ENCODE peak calls at places on chromosomes 13 and 19, in eight cellular contexts. S, E, R, Z, L, N, W and X are unnamed samples.
A peak's percentile ranks its signal among the peaks of the same experiment; 100 is the strongest.

GRCh38 chr13:46288570-46289259 is 77.0 kb downstream of the LRRC63 start:
- DNase-seq in S (peak; percentile 44), E (no peak), R (peak; percentile 44), Z (no peak), L (no peak), N (peak; percentile 17), W (no peak), X (peak; percentile 40)

GRCh38 chr19:5534787-5535586 is 32.8 kb downstream of the TINCR start:
- DNase-seq in S (no peak), E (no peak), R (no peak), Z (no peak), L (peak; percentile 7), N (no peak), W (no peak), X (no peak)

GRCh38 chr19:18223860-18224524 is 2.2 kb downstream of the PDE4C start:
- DNase-seq in S (peak; percentile 23), E (peak; percentile 51), R (no peak), Z (peak; percentile 70), L (no peak), N (no peak), W (no peak), X (peak; percentile 19)

GRCh38 chr19:15195381-15195964 is 5.3 kb downstream of the NOTCH3 start:
- DNase-seq in S (peak; percentile 66), E (no peak), R (no peak), Z (peak; percentile 72), L (peak; percentile 66), N (peak; percentile 15), W (no peak), X (peak; percentile 27)

GRCh38 chr13:51776179-51776578 is 27.8 kb downstream of the DHRS12 start:
- DNase-seq in S (no peak), E (no peak), R (no peak), Z (no peak), L (no peak), N (no peak), W (no peak), X (no peak)

GRCh38 chr19:5150902-5151741 is 182.2 kb downstream of the KDM4B start:
- DNase-seq in S (no peak), E (no peak), R (no peak), Z (peak; percentile 41), L (no peak), N (no peak), W (no peak), X (no peak)

GRCh38 chr13:67736646-67737420 is 506.7 kb upstream of the PCDH9 start:
- DNase-seq in S (no peak), E (no peak), R (no peak), Z (no peak), L (no peak), N (peak; percentile 12), W (no peak), X (peak; percentile 45)

GRCh38 chr19:30070970-30071632 is 129.1 kb downstream of the URI1 start:
- DNase-seq in S (no peak), E (peak; percentile 14), R (no peak), Z (peak; percentile 10), L (peak; percentile 71), N (peak; percentile 28), W (no peak), X (no peak)

GRCh38 chr13:106500450-106500849 is 35.0 kb downstream of the EFNB2 start:
- DNase-seq in S (no peak), E (no peak), R (no peak), Z (no peak), L (no peak), N (no peak), W (no peak), X (no peak)

GRCh38 chr13:31160857-31161582 is 684 bp downstream of the HSPH1 start:
- DNase-seq in S (peak; percentile 69), E (peak; percentile 50), R (peak; percentile 32), Z (peak; percentile 73), L (no peak), N (peak; percentile 8), W (peak; percentile 34), X (peak; percentile 81)

GRCh38 chr13:49956131-49956530 is 20.0 kb upstream of the SPRYD7 start:
- DNase-seq in S (no peak), E (no peak), R (no peak), Z (no peak), L (no peak), N (no peak), W (no peak), X (no peak)

GRCh38 chr13:78768950-78769349 is 110.0 kb upstream of the OBI1 start:
- DNase-seq in S (no peak), E (no peak), R (no peak), Z (no peak), L (no peak), N (no peak), W (no peak), X (no peak)

GRCh38 chr19:45100797-45101196 is 7.8 kb downstream of the PPP1R37 start:
- DNase-seq in S (peak; percentile 29), E (no peak), R (no peak), Z (no peak), L (no peak), N (no peak), W (no peak), X (peak; percentile 35)

GRCh38 chr13:95477187-95477586 is 75.3 kb upstream of the CLDN10 start:
- DNase-seq in S (no peak), E (no peak), R (no peak), Z (no peak), L (no peak), N (no peak), W (no peak), X (no peak)

GRCh38 chr13:105202384-105202783 is 1333.1 kb downstream of the EFNB2 start:
- DNase-seq in S (peak; percentile 32), E (no peak), R (no peak), Z (no peak), L (no peak), N (no peak), W (no peak), X (peak; percentile 74)

GRCh38 chr19:54608205-54608604 is 14.8 kb downstream of the LILRA1 start:
- DNase-seq in S (no peak), E (no peak), R (no peak), Z (no peak), L (no peak), N (no peak), W (no peak), X (no peak)

GRCh38 chr13:33367186-33367895 is 81.8 kb upstream of the STARD13 start:
- DNase-seq in S (no peak), E (no peak), R (no peak), Z (no peak), L (no peak), N (no peak), W (no peak), X (no peak)

GRCh38 chr19:35533201-35533821 is at the start of gene GAPDHS:
- DNase-seq in S (no peak), E (no peak), R (no peak), Z (no peak), L (no peak), N (no peak), W (no peak), X (no peak)

GRCh38 chr13:22252281-22252830 is 581.5 kb downstream of the FGF9 start:
- DNase-seq in S (no peak), E (no peak), R (no peak), Z (no peak), L (no peak), N (no peak), W (no peak), X (no peak)

GRCh38 chr13:100297413-100297812 is 208.5 kb downstream of the PCCA start:
- DNase-seq in S (no peak), E (no peak), R (no peak), Z (no peak), L (no peak), N (no peak), W (no peak), X (no peak)

GRCh38 chr19:796692-797527 is at the start of gene PTBP1:
- DNase-seq in S (peak; percentile 100), E (peak; percentile 100), R (peak; percentile 100), Z (peak; percentile 100), L (peak; percentile 100), N (peak; percentile 100), W (peak; percentile 99), X (peak; percentile 100)

GRCh38 chr19:35959968-35960320 is 23.8 kb downstream of the LRFN3 start:
- DNase-seq in S (no peak), E (no peak), R (no peak), Z (no peak), L (no peak), N (no peak), W (no peak), X (no peak)

GRCh38 chr13:36885901-36886300 is 34.1 kb downstream of the SMAD9 start:
- DNase-seq in S (no peak), E (no peak), R (no peak), Z (no peak), L (no peak), N (peak; percentile 45), W (no peak), X (no peak)

GRCh38 chr13:20969182-20969581 is 66.6 kb upstream of the XPO4 start:
- DNase-seq in S (peak; percentile 62), E (no peak), R (no peak), Z (no peak), L (no peak), N (no peak), W (no peak), X (peak; percentile 57)

GRCh38 chr13:98279473-98280175 is 102.6 kb upstream of the RNF113B start:
- DNase-seq in S (no peak), E (no peak), R (peak; percentile 4), Z (no peak), L (no peak), N (no peak), W (no peak), X (no peak)

GRCh38 chr13:34901577-34901976 is 40.5 kb upstream of the NBEA start:
- DNase-seq in S (no peak), E (no peak), R (no peak), Z (no peak), L (no peak), N (no peak), W (no peak), X (no peak)

GRCh38 chr19:39582442-39582841 is 19.9 kb upstream of the LGALS13 start:
- DNase-seq in S (no peak), E (no peak), R (no peak), Z (no peak), L (no peak), N (no peak), W (no peak), X (no peak)